ENCODE peak calls at places on chromosomes 1 and 21, in six cellular contexts. A, K, T, G, O and P are unnamed samples. For H3K4me1 and H3K9me3, the result is how much of the 10 kb centered on the place peaks cover.

GRCh38 chr1:50605186-50605875 is 182.1 kb upstream of the DMRTA2 start:
- DNase-seq in A (peak), K (no peak), T (peak), G (no peak), O (peak), P (no peak)

GRCh38 chr1:239814306-239814881 is 277.3 kb upstream of the FMN2 start:
- DNase-seq in A (no peak), K (no peak), T (no peak), G (no peak), O (peak), P (no peak)

GRCh38 chr1:10691740-10692125 is 104.7 kb downstream of the CASZ1 start:
- DNase-seq in A (no peak), K (no peak), T (no peak), G (no peak), O (peak), P (no peak)

GRCh38 chr1:60746278-60746761 is 336.0 kb upstream of the NFIA start:
- DNase-seq in A (no peak), K (no peak), T (no peak), G (no peak), O (no peak), P (peak)

GRCh38 chr1:60427701-60428100 is 354.1 kb upstream of the C1orf87 start:
- DNase-seq in A (no peak), K (no peak), T (no peak), G (no peak), O (no peak), P (no peak)

GRCh38 chr1:106022312-106022902 is 1034.1 kb upstream of the PRMT6 start:
- DNase-seq in A (peak), K (no peak), T (no peak), G (no peak), O (peak), P (no peak)

GRCh38 chr1:153366261-153366660 is 8.6 kb downstream of the S100A9 start:
- DNase-seq in A (no peak), K (peak), T (no peak), G (no peak), O (no peak), P (no peak)

GRCh38 chr1:88608139-88608943 is 75.7 kb upstream of the PKN2 start:
- DNase-seq in A (peak), K (no peak), T (no peak), G (no peak), O (peak), P (no peak)

GRCh38 chr1:163932901-163933300 is 611.1 kb downstream of the NUF2 start:
- DNase-seq in A (no peak), K (no peak), T (no peak), G (no peak), O (no peak), P (no peak)

GRCh38 chr1:41342774-41343355 is 18.4 kb upstream of the FOXO6 start:
- DNase-seq in A (no peak), K (peak), T (no peak), G (no peak), O (no peak), P (no peak)

GRCh38 chr1:10724948-10725852 is 71.2 kb downstream of the CASZ1 start:
- DNase-seq in A (no peak), K (no peak), T (peak), G (no peak), O (peak), P (peak)

GRCh38 chr21:24870633-24871032 is 736.6 kb downstream of the MRPL39 start:
- DNase-seq in A (no peak), K (no peak), T (no peak), G (no peak), O (no peak), P (no peak)

GRCh38 chr1:192766876-192767275 is 42.0 kb upstream of the RGS2 start:
- DNase-seq in A (no peak), K (no peak), T (no peak), G (no peak), O (no peak), P (no peak)

GRCh38 chr1:27444632-27445031 is 45.3 kb downstream of the WASF2 start:
- DNase-seq in A (no peak), K (no peak), T (no peak), G (no peak), O (no peak), P (no peak)

GRCh38 chr1:78834201-78834741 is 172.3 kb downstream of the ADGRL4 start:
- DNase-seq in A (no peak), K (no peak), T (no peak), G (no peak), O (no peak), P (no peak)

GRCh38 chr21:38170705-38171682 is 85.8 kb upstream of the KCNJ15 start:
- DNase-seq in A (no peak), K (no peak), T (no peak), G (no peak), O (no peak), P (no peak)

GRCh38 chr1:110524311-110525249 is 5.6 kb upstream of the KCNA10 start:
- DNase-seq in A (peak), K (no peak), T (peak), G (no peak), O (peak), P (no peak)

GRCh38 chr1:7281821-7282220 is 489.3 kb upstream of the VAMP3 start:
- DNase-seq in A (no peak), K (no peak), T (no peak), G (no peak), O (no peak), P (no peak)

GRCh38 chr1:42990757-42991346 is 32.2 kb upstream of the SLC2A1 start:
- DNase-seq in A (no peak), K (no peak), T (no peak), G (no peak), O (no peak), P (no peak)

GRCh38 chr1:222824641-222825040 is 9.8 kb downstream of the DISP1 start:
- DNase-seq in A (no peak), K (no peak), T (no peak), G (no peak), O (no peak), P (no peak)

GRCh38 chr1:40703316-40703715 is 11.8 kb downstream of the NFYC start:
- DNase-seq in A (no peak), K (no peak), T (no peak), G (no peak), O (no peak), P (no peak)

GRCh38 chr1:119713039-119713537 is 1.4 kb downstream of the PHGDH start:
- DNase-seq in A (peak), K (no peak), T (no peak), G (no peak), O (peak), P (no peak)

GRCh38 chr1:39995973-39996393 is 41.0 kb downstream of the MFSD2A start:
- DNase-seq in A (peak), K (no peak), T (no peak), G (no peak), O (no peak), P (peak)

GRCh38 chr1:43994794-43995790 is 3.7 kb downstream of the CCDC24 start:
- DNase-seq in A (peak), K (peak), T (no peak), G (no peak), O (peak), P (no peak)

GRCh38 chr1:98644510-98644909 is 17.0 kb upstream of the SNX7 start:
- DNase-seq in A (no peak), K (no peak), T (no peak), G (no peak), O (no peak), P (no peak)

GRCh38 chr1:40592107-40592773 is 60.8 kb downstream of the ZNF684 start:
- DNase-seq in A (peak), K (no peak), T (peak), G (no peak), O (peak), P (no peak)

GRCh38 chr1:83515566-83516169 is 483.3 kb downstream of the TTLL7 start:
- DNase-seq in A (no peak), K (no peak), T (no peak), G (no peak), O (no peak), P (no peak)

GRCh38 chr1:227889863-227890405 is 57.8 kb downstream of the WNT9A start:
- DNase-seq in A (no peak), K (no peak), T (no peak), G (no peak), O (no peak), P (peak)

GRCh38 chr1:65514083-65514482 is 93.6 kb downstream of the LEPR start:
- DNase-seq in A (no peak), K (no peak), T (peak), G (no peak), O (peak), P (no peak)

GRCh38 chr1:169044296-169044695 is 62.2 kb upstream of the ATP1B1 start:
- DNase-seq in A (peak), K (no peak), T (peak), G (no peak), O (no peak), P (no peak)

GRCh38 chr1:237961710-237962109 is 71.0 kb upstream of the ZP4 start:
- DNase-seq in A (no peak), K (no peak), T (no peak), G (no peak), O (no peak), P (no peak)

GRCh38 chr21:43865471-43866181 is 603 bp downstream of the AGPAT3 start:
- DNase-seq in A (no peak), K (peak), T (peak), G (no peak), O (peak), P (peak)

GRCh38 chr1:205458777-205459566 is 3.1 kb upstream of the BLACAT1 start:
- DNase-seq in A (peak), K (no peak), T (no peak), G (no peak), O (peak), P (peak)

GRCh38 chr21:41825216-41825615 is 53.9 kb downstream of the PRDM15 start:
- DNase-seq in A (no peak), K (peak), T (no peak), G (no peak), O (no peak), P (no peak)

GRCh38 chr1:235835226-235835625 is 31.5 kb downstream of the LYST start:
- DNase-seq in A (no peak), K (no peak), T (peak), G (no peak), O (peak), P (no peak)

GRCh38 chr1:41767534-41767933 is 151.2 kb downstream of the HIVEP3 start:
- DNase-seq in A (no peak), K (no peak), T (no peak), G (no peak), O (no peak), P (no peak)

GRCh38 chr1:20546637-20547036 is 5.7 kb upstream of the FAM43B start:
- DNase-seq in A (no peak), K (no peak), T (no peak), G (no peak), O (no peak), P (no peak)

GRCh38 chr1:37727186-37727585 is 34.9 kb downstream of the CDCA8 start:
- DNase-seq in A (no peak), K (no peak), T (no peak), G (no peak), O (no peak), P (peak)

GRCh38 chr1:179779645-179780272 is 36.7 kb downstream of the FAM163A start:
- DNase-seq in A (no peak), K (no peak), T (peak), G (no peak), O (no peak), P (no peak)

DNA sequence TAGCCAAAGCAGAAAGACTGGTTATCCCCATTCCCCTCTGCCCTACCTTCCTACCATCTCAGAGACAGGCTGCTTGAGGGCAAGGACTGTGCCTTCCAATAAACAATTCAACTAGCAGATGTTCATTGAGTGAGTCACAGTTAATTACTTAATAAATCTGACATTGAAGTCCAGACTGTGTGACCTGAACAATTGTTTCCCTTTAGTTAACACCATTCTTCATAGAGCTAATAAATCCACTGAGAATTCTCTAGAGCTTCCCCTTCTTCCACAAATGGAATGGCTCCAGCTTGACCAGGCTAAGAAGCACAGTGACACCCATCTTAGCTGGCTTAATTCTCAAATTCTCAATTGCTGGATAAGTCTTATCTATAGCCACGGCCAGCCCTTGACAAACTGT is 61.9 kb upstream of the GJA5 start:
- DNase-seq in A (no peak), K (no peak), T (no peak), G (no peak), O (peak), P (no peak)
- H3K4me1 ChIP-seq in A (under half), K (under half), T (under half), G (under half), O (under half), P (under half)

DNA sequence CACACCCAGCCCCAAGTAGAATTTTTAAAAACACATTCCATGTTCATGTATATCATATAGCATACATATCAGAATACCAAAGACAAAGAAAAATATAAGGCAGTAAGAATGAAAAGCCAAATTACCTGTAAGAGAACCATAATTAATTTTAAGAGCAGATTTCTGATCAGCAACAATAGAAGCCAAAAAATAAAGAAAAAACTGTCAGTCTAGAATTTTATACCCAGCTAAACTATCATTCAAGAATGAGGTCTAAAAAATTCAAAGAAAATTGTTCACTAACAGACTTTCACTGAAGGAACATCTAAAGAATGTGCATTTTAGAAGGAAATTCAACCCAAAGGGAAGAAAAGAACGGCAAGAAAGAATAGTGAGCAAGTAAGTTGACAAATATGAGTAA is 10.6 kb upstream of the FUCA1 start:
- DNase-seq in A (peak), K (no peak), T (no peak), G (no peak), O (no peak), P (no peak)
- H3K9me3 ChIP-seq in A (under half), K (under half), T (under half), G (under half), O (under half), P (under half)

DNA sequence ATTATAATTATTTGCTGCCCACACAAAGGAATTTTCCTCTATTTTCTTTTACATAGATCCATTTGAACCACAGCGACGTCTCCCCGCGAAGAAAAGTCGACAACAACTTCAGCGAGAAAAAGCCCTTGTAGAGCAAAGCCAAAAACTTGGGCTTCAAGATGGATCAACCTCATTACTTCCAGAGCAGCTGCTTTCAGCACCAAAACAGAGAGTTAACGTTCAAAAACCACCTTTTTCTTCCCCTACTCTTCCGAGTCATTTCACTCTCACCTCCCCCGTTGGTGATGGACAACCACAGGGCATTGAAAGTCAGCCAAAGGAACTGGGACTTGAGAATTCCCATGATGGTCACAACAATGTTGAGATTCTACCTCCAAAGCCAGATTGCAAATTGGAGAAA is 7.2 kb downstream of the GORAB start:
- DNase-seq in A (no peak), K (no peak), T (no peak), G (no peak), O (no peak), P (no peak)
- H3K4me1 ChIP-seq in A (under half), K (under half), T (under half), G (under half), O (under half), P (under half)

DNA sequence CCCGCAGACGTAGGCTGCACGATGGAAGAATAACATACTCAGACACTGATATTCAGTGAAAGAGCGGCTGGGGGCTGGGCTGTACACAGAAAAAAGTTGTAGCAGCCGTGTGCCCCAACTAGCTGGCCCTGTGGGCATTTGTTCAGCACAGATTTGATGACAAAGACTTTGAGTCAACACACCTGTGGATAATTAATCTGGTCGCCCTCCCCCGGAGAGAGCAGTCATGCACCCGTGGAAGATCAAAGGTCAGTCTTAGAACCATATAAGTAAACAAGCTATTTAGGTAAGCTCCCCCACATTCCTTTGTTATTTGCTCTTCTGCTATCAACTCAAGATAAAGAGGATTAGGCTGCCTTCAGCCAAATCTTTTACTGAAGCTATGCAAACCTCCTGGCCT is 148.4 kb upstream of the HMCN1 start:
- DNase-seq in A (no peak), K (no peak), T (no peak), G (no peak), O (peak), P (no peak)
- H3K9me3 ChIP-seq in A (under half), K (under half), T (under half), G (under half), O (under half), P (under half)

DNA sequence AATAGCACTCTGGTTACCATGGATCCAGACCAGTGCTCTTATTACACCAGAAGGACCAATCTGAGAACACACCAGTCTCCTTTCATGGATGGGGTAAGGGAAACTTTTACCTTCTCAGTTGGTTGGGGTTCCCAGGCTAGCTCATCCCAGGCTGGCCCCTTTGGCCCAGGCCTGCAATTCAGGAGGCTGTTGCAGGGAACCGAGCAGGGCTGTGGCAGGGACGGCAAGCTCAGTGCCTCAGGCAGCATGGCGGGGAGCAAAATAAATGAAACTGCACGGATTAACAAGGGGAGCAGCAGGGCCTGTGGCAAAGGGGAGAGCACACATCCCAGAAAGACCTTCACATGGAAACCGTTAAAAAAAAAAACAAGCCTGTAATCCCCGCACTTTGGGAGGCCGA is 57.0 kb downstream of the DMRTB1 start:
- DNase-seq in A (no peak), K (no peak), T (no peak), G (no peak), O (no peak), P (no peak)
- H3K4me1 ChIP-seq in A (under half), K (under half), T (under half), G (under half), O (under half), P (under half)